ENCODE peak calls at places on chromosomes 6 and 20, in seven cellular contexts. R is Right ventricle myocardium superior, Y is NCI-H774, W is left lung, S is non-pigmented ciliary epithelial cell, U is mucosa of gallbladder, T is fibroblast of mammary gland. G is an unnamed sample.

GRCh38 chr6:129643968-129644367 is 66.0 kb downstream of the ARHGAP18 start:
- DNase-seq in R (no peak), Y (no peak), W (no peak), S (no peak), U (no peak), T (no peak), G (no peak)

GRCh38 chr6:3849681-3850450 is 693 bp downstream of the FAM50B start:
- DNase-seq in R (peak), Y (no peak), W (peak), S (no peak), U (peak), T (no peak), G (no peak)

GRCh38 chr20:5621305-5621704 is 128.9 kb upstream of the SHLD1 start:
- DNase-seq in R (peak), Y (peak), W (no peak), S (no peak), U (peak), T (peak), G (peak)

GRCh38 chr6:137522399-137522798 is 28.2 kb upstream of the OLIG3 start:
- DNase-seq in R (no peak), Y (no peak), W (no peak), S (no peak), U (no peak), T (no peak), G (no peak)

GRCh38 chr6:79048611-79049010 is 29.4 kb downstream of the PHIP start:
- DNase-seq in R (no peak), Y (no peak), W (no peak), S (no peak), U (no peak), T (peak), G (no peak)

GRCh38 chr20:22684763-22685443 is 100.5 kb upstream of the FOXA2 start:
- DNase-seq in R (no peak), Y (no peak), W (no peak), S (no peak), U (no peak), T (peak), G (peak)

GRCh38 chr20:38221041-38221589 is 39.4 kb downstream of the KIAA1755 start:
- DNase-seq in R (peak), Y (no peak), W (peak), S (no peak), U (peak), T (peak), G (peak)

GRCh38 chr6:41111017-41111416 is 38.2 kb downstream of the NFYA start:
- DNase-seq in R (no peak), Y (no peak), W (no peak), S (no peak), U (no peak), T (no peak), G (no peak)

GRCh38 chr6:139335447-139336210 is 38.8 kb downstream of the CITED2 start:
- DNase-seq in R (no peak), Y (no peak), W (no peak), S (no peak), U (no peak), T (no peak), G (no peak)

GRCh38 chr6:25035451-25036435 is 100.0 kb upstream of the RIPOR2 start:
- DNase-seq in R (no peak), Y (no peak), W (no peak), S (no peak), U (no peak), T (no peak), G (no peak)

GRCh38 chr6:136087986-136088385 is 162.1 kb downstream of the MTFR2 start:
- DNase-seq in R (no peak), Y (no peak), W (no peak), S (no peak), U (no peak), T (peak), G (no peak)

GRCh38 chr6:125812394-125813231 is 21.9 kb downstream of the NCOA7 start:
- DNase-seq in R (no peak), Y (no peak), W (no peak), S (peak), U (peak), T (peak), G (no peak)